ENCODE peak calls at places on chromosomes 7 and 10, in six cellular contexts. S, C, Q, N, G and J are unnamed samples.

GRCh38 chr7:29035044-29035740 is 77.1 kb upstream of the TRIL start:
- DNase-seq in S (no peak), C (no peak), Q (no peak), N (peak; percentile 1), G (peak; percentile 32), J (peak; percentile 52)

GRCh38 chr10:127150136-127150535 is 46.3 kb downstream of the INSYN2A start:
- DNase-seq in S (no peak), C (no peak), Q (no peak), N (no peak), G (peak; percentile 12), J (no peak)

GRCh38 chr10:91901784-91902677 is 7.3 kb downstream of the FGFBP3 start:
- DNase-seq in S (no peak), C (peak; percentile 68), Q (no peak), N (peak; percentile 44), G (peak; percentile 62), J (peak; percentile 71)

GRCh38 chr10:48453451-48454301 is 147.2 kb downstream of the MAPK8 start:
- DNase-seq in S (no peak), C (no peak), Q (no peak), N (no peak), G (no peak), J (no peak)

GRCh38 chr10:119250641-119251314 is 43.4 kb downstream of the GRK5 start:
- DNase-seq in S (no peak), C (peak; percentile 63), Q (no peak), N (no peak), G (peak; percentile 32), J (peak; percentile 59)

GRCh38 chr10:133157662-133158436 is 2.2 kb upstream of the KNDC1 start:
- DNase-seq in S (no peak), C (no peak), Q (no peak), N (no peak), G (no peak), J (no peak)

GRCh38 chr7:36923831-36924555 is 199.7 kb upstream of the AOAH start:
- DNase-seq in S (no peak), C (no peak), Q (no peak), N (no peak), G (no peak), J (no peak)

GRCh38 chr7:69603937-69604494 is 5.7 kb downstream of the AUTS2 start:
- DNase-seq in S (no peak), C (no peak), Q (no peak), N (no peak), G (no peak), J (no peak)

GRCh38 chr10:132338876-132339275 is 6.9 kb downstream of the LRRC27 start:
- DNase-seq in S (no peak), C (no peak), Q (no peak), N (no peak), G (no peak), J (no peak)

GRCh38 chr10:69938541-69938991 is 114.1 kb upstream of the MACROH2A2 start:
- DNase-seq in S (no peak), C (no peak), Q (no peak), N (no peak), G (no peak), J (no peak)

GRCh38 chr7:111953611-111954010 is 252.6 kb downstream of the DOCK4 start:
- DNase-seq in S (no peak), C (no peak), Q (no peak), N (no peak), G (no peak), J (no peak)

GRCh38 chr7:51455086-51455485 is 138.5 kb upstream of the COBL start:
- DNase-seq in S (no peak), C (no peak), Q (no peak), N (no peak), G (no peak), J (no peak)

GRCh38 chr10:111211756-111212155 is 134.9 kb downstream of the ADRA2A start:
- DNase-seq in S (no peak), C (peak; percentile 51), Q (no peak), N (no peak), G (no peak), J (peak; percentile 34)

GRCh38 chr10:28986117-28986792 is 302.6 kb upstream of the LYZL1 start:
- DNase-seq in S (no peak), C (no peak), Q (no peak), N (no peak), G (no peak), J (no peak)

GRCh38 chr10:101763141-101763540 is 12.8 kb downstream of the FGF8 start:
- DNase-seq in S (no peak), C (no peak), Q (no peak), N (no peak), G (no peak), J (no peak)

GRCh38 chr10:11141571-11142091 is 124.0 kb downstream of the CELF2 start:
- DNase-seq in S (no peak), C (no peak), Q (no peak), N (no peak), G (no peak), J (no peak)

GRCh38 chr10:29826221-29826620 is 191.4 kb upstream of the SVIL start:
- DNase-seq in S (no peak), C (no peak), Q (no peak), N (no peak), G (no peak), J (no peak)

GRCh38 chr10:110076559-110077318 is 69.0 kb downstream of the ADD3 start:
- DNase-seq in S (no peak), C (no peak), Q (no peak), N (no peak), G (no peak), J (peak; percentile 94)

GRCh38 chr10:98299341-98299740 is 31.3 kb upstream of the LOXL4 start:
- DNase-seq in S (no peak), C (no peak), Q (no peak), N (no peak), G (no peak), J (no peak)

GRCh38 chr10:77111611-77112550 is 525.7 kb downstream of the KCNMA1 start:
- DNase-seq in S (no peak), C (peak; percentile 52), Q (no peak), N (no peak), G (peak; percentile 24), J (peak; percentile 53)

GRCh38 chr10:71349401-71349800 is 30.3 kb downstream of the SLC29A3 start:
- DNase-seq in S (no peak), C (no peak), Q (no peak), N (no peak), G (no peak), J (no peak)

GRCh38 chr7:34039033-34039432 is 133.7 kb downstream of the BMPER start:
- DNase-seq in S (no peak), C (peak; percentile 55), Q (no peak), N (no peak), G (no peak), J (no peak)

GRCh38 chr7:3636131-3636860 is 335.2 kb downstream of the SDK1 start:
- DNase-seq in S (no peak), C (no peak), Q (no peak), N (no peak), G (no peak), J (no peak)

GRCh38 chr7:128831178-128831993 is 1.2 kb downstream of the FLNC start:
- DNase-seq in S (no peak), C (no peak), Q (peak; percentile 84), N (no peak), G (no peak), J (no peak)

GRCh38 chr7:124085168-124085567 is 52.3 kb upstream of the TMEM229A start:
- DNase-seq in S (no peak), C (no peak), Q (no peak), N (no peak), G (no peak), J (no peak)

GRCh38 chr10:99682752-99683151 is 23.4 kb downstream of the ENTPD7 start:
- DNase-seq in S (no peak), C (no peak), Q (no peak), N (no peak), G (no peak), J (no peak)

GRCh38 chr7:76016191-76016947 is 22.0 kb upstream of the TMEM120A start:
- DNase-seq in S (no peak), C (no peak), Q (no peak), N (no peak), G (no peak), J (no peak)

GRCh38 chr7:27944626-27945025 is 204.7 kb downstream of the TAX1BP1 start:
- DNase-seq in S (no peak), C (no peak), Q (no peak), N (no peak), G (no peak), J (no peak)

GRCh38 chr10:95290801-95291633 is at the start of gene PDLIM1:
- DNase-seq in S (no peak), C (no peak), Q (peak; percentile 91), N (peak; percentile 25), G (peak; percentile 55), J (no peak)

GRCh38 chr10:34303022-34303421 is 512.1 kb downstream of the PARD3 start:
- DNase-seq in S (no peak), C (no peak), Q (no peak), N (no peak), G (no peak), J (no peak)

GRCh38 chr7:5452937-5453540 is 29.4 kb upstream of the TNRC18 start:
- DNase-seq in S (no peak), C (no peak), Q (peak; percentile 51), N (no peak), G (peak; percentile 41), J (no peak)